ENCODE peak calls at places on chromosomes 5 and 9, in seven cellular contexts. One of them, this sample, is unnamed.

GRCh38 chr5:132825824-132826391 is 4.5 kb downstream of the SHROOM1 start:
- DNase-seq in fibroblast of mammary gland: no peak
- DNase-seq in A549: no peak
- DNase-seq in colonic mucosa: no peak
- DNase-seq in left ventricle myocardium inferior: no peak
- DNase-seq in cardiac muscle cell: no peak
- DNase-seq in AG04450: no peak
- DNase-seq in this sample: no peak

GRCh38 chr5:17221843-17222614 is 4.6 kb downstream of the BASP1 start:
- DNase-seq in cardiac muscle cell: peak; percentile 35
- DNase-seq in colonic mucosa: no peak
- DNase-seq in A549: no peak
- DNase-seq in fibroblast of mammary gland: peak; percentile 37
- DNase-seq in left ventricle myocardium inferior: no peak
- DNase-seq in AG04450: no peak
- DNase-seq in this sample: no peak

GRCh38 chr9:121013911-121014310 is 36.2 kb downstream of the C5 start:
- DNase-seq in A549: no peak
- DNase-seq in AG04450: no peak
- DNase-seq in colonic mucosa: no peak
- DNase-seq in fibroblast of mammary gland: no peak
- DNase-seq in cardiac muscle cell: no peak
- DNase-seq in left ventricle myocardium inferior: no peak
- DNase-seq in this sample: no peak

GRCh38 chr5:16866220-16866619 is 69.9 kb downstream of the MYO10 start:
- DNase-seq in A549: no peak
- DNase-seq in AG04450: no peak
- DNase-seq in cardiac muscle cell: no peak
- DNase-seq in colonic mucosa: no peak
- DNase-seq in left ventricle myocardium inferior: no peak
- DNase-seq in fibroblast of mammary gland: no peak
- DNase-seq in this sample: no peak

GRCh38 chr5:151417712-151418111 is 29.7 kb upstream of the SLC36A1 start:
- DNase-seq in A549: no peak
- DNase-seq in AG04450: no peak
- DNase-seq in fibroblast of mammary gland: no peak
- DNase-seq in left ventricle myocardium inferior: no peak
- DNase-seq in colonic mucosa: no peak
- DNase-seq in cardiac muscle cell: no peak
- DNase-seq in this sample: no peak

GRCh38 chr5:53733853-53734252 is 173.4 kb downstream of the NDUFS4 start:
- DNase-seq in left ventricle myocardium inferior: no peak
- DNase-seq in fibroblast of mammary gland: no peak
- DNase-seq in cardiac muscle cell: no peak
- DNase-seq in colonic mucosa: no peak
- DNase-seq in AG04450: no peak
- DNase-seq in A549: peak; percentile 13
- DNase-seq in this sample: no peak

GRCh38 chr5:66744040-66744439 is 147.8 kb downstream of the MAST4 start:
- DNase-seq in fibroblast of mammary gland: peak; percentile 24
- DNase-seq in colonic mucosa: no peak
- DNase-seq in left ventricle myocardium inferior: peak; percentile 65
- DNase-seq in A549: no peak
- DNase-seq in cardiac muscle cell: peak; percentile 91
- DNase-seq in AG04450: no peak
- DNase-seq in this sample: peak; percentile 93

GRCh38 chr5:150529555-150529954 is 21.6 kb downstream of the NDST1 start:
- DNase-seq in cardiac muscle cell: no peak
- DNase-seq in colonic mucosa: no peak
- DNase-seq in fibroblast of mammary gland: no peak
- DNase-seq in A549: no peak
- DNase-seq in AG04450: no peak
- DNase-seq in left ventricle myocardium inferior: no peak
- DNase-seq in this sample: no peak

GRCh38 chr5:91129748-91130147 is 253.4 kb downstream of the ARRDC3 start:
- DNase-seq in cardiac muscle cell: no peak
- DNase-seq in colonic mucosa: no peak
- DNase-seq in AG04450: no peak
- DNase-seq in A549: no peak
- DNase-seq in left ventricle myocardium inferior: no peak
- DNase-seq in fibroblast of mammary gland: no peak
- DNase-seq in this sample: peak; percentile 49

GRCh38 chr9:131337131-131337848 is 47.8 kb downstream of the PLPP7 start:
- DNase-seq in cardiac muscle cell: no peak
- DNase-seq in A549: no peak
- DNase-seq in AG04450: no peak
- DNase-seq in colonic mucosa: no peak
- DNase-seq in left ventricle myocardium inferior: peak; percentile 3
- DNase-seq in fibroblast of mammary gland: no peak
- DNase-seq in this sample: no peak

GRCh38 chr5:95644351-95645042 is 2.1 kb upstream of the RFESD start:
- DNase-seq in cardiac muscle cell: peak; percentile 75
- DNase-seq in colonic mucosa: peak; percentile 62
- DNase-seq in A549: peak; percentile 68
- DNase-seq in fibroblast of mammary gland: peak; percentile 67
- DNase-seq in left ventricle myocardium inferior: no peak
- DNase-seq in AG04450: no peak
- DNase-seq in this sample: peak; percentile 75

GRCh38 chr5:131685514-131686171 is 50.6 kb upstream of the RAPGEF6 start:
- DNase-seq in left ventricle myocardium inferior: no peak
- DNase-seq in fibroblast of mammary gland: peak; percentile 21
- DNase-seq in A549: no peak
- DNase-seq in AG04450: no peak
- DNase-seq in cardiac muscle cell: no peak
- DNase-seq in colonic mucosa: no peak
- DNase-seq in this sample: no peak

GRCh38 chr5:141779642-141780041 is 97.6 kb upstream of the ARAP3 start:
- DNase-seq in A549: no peak
- DNase-seq in cardiac muscle cell: peak; percentile 30
- DNase-seq in AG04450: no peak
- DNase-seq in fibroblast of mammary gland: peak; percentile 87
- DNase-seq in colonic mucosa: no peak
- DNase-seq in left ventricle myocardium inferior: peak; percentile 51
- DNase-seq in this sample: peak; percentile 39

GRCh38 chr9:88007291-88007650 is 32.9 kb upstream of the CDK20 start:
- DNase-seq in cardiac muscle cell: no peak
- DNase-seq in fibroblast of mammary gland: no peak
- DNase-seq in AG04450: no peak
- DNase-seq in A549: no peak
- DNase-seq in colonic mucosa: no peak
- DNase-seq in left ventricle myocardium inferior: no peak
- DNase-seq in this sample: no peak

GRCh38 chr9:128821584-128822406 is 3.5 kb downstream of the ENDOG start:
- DNase-seq in colonic mucosa: no peak
- DNase-seq in fibroblast of mammary gland: no peak
- DNase-seq in A549: no peak
- DNase-seq in cardiac muscle cell: no peak
- DNase-seq in left ventricle myocardium inferior: no peak
- DNase-seq in AG04450: no peak
- DNase-seq in this sample: no peak

GRCh38 chr9:128818099-128818838 is at the start of gene ENDOG:
- DNase-seq in A549: peak; percentile 98
- DNase-seq in colonic mucosa: peak; percentile 99
- DNase-seq in AG04450: peak; percentile 88
- DNase-seq in fibroblast of mammary gland: peak; percentile 95
- DNase-seq in left ventricle myocardium inferior: peak; percentile 98
- DNase-seq in cardiac muscle cell: peak; percentile 98
- DNase-seq in this sample: peak; percentile 94

GRCh38 chr9:128818839-128819715 is 777 bp downstream of the ENDOG start:
- DNase-seq in left ventricle myocardium inferior: peak; percentile 40
- DNase-seq in colonic mucosa: peak; percentile 36
- DNase-seq in cardiac muscle cell: no peak
- DNase-seq in A549: no peak
- DNase-seq in fibroblast of mammary gland: no peak
- DNase-seq in AG04450: no peak
- DNase-seq in this sample: peak; percentile 5

GRCh38 chr9:128820665-128821583 is 2.6 kb downstream of the ENDOG start:
- DNase-seq in A549: no peak
- DNase-seq in colonic mucosa: no peak
- DNase-seq in fibroblast of mammary gland: no peak
- DNase-seq in cardiac muscle cell: no peak
- DNase-seq in left ventricle myocardium inferior: no peak
- DNase-seq in AG04450: no peak
- DNase-seq in this sample: no peak

DNA sequence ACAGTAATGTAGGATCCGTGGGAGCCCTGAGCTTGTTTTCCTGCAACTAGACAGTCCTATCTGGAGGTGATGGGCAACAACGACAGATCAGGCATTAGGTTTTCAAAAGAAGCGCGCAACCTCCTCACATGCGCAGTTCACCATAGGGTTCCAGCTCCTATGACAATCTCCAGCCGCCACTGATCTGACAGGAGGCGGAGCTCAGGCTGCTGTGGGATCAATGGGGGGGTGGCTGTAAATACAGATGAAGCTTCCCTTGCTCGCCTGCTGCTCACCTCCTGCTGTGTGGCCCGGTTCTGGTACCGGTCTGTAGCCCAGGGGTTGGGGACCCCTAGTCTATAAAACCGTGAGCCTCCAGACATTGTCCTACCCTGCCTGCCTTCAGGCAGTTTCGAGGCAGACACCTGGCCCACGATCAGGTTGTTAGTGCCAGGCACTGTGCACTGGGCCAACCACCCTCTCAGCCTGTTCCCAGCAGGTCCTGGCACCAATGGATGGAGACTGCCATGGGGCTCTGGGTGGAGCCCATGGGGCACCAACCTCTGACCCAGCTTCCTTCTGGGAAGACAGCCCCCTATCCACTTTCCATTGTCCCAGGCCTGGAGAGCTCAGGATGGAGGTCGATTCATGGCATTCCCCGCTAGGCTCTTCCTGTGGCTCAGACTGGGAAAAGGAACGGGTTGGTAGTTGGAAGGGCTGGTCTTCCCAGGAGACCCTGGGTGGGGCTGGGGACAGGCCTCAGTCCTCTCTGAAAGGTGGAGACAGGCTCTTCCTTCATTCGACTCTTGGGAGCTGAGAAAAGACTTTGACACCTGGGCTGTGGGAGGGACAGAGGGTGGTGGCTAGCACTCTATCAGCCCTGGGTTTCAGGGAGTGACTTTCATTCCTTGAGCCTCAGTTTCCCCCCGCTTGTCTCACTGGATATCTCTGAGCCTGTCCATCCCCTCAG is 1.7 kb downstream of the ENDOG start:
- DNase-seq in left ventricle myocardium inferior: peak; percentile 64
- DNase-seq in A549: no peak
- DNase-seq in fibroblast of mammary gland: peak; percentile 13
- DNase-seq in cardiac muscle cell: peak; percentile 81
- DNase-seq in colonic mucosa: peak; percentile 44
- DNase-seq in AG04450: no peak
- DNase-seq in this sample: peak; percentile 62
- H3K4me3 ChIP-seq in left ventricle myocardium inferior: peak overlapping the region; percentile 78
- H3K4me3 ChIP-seq in A549: peak overlapping the region; percentile 76
- H3K4me3 ChIP-seq in fibroblast of mammary gland: no peak overlapping the region
- H3K4me3 ChIP-seq in cardiac muscle cell: peak overlapping the region; percentile 48
- H3K4me3 ChIP-seq in colonic mucosa: no peak overlapping the region
- H3K4me3 ChIP-seq in AG04450: no peak overlapping the region
- H3K4me3 ChIP-seq in this sample: no peak overlapping the region

GRCh38 chr9:37922391-37923120 is 18.6 kb upstream of the SLC25A51 start:
- DNase-seq in A549: no peak
- DNase-seq in cardiac muscle cell: no peak
- DNase-seq in AG04450: no peak
- DNase-seq in left ventricle myocardium inferior: peak; percentile 62
- DNase-seq in fibroblast of mammary gland: no peak
- DNase-seq in colonic mucosa: no peak
- DNase-seq in this sample: no peak

GRCh38 chr9:37923121-37923795 is 19.3 kb upstream of the SLC25A51 start:
- DNase-seq in AG04450: no peak
- DNase-seq in left ventricle myocardium inferior: no peak
- DNase-seq in A549: no peak
- DNase-seq in colonic mucosa: no peak
- DNase-seq in cardiac muscle cell: no peak
- DNase-seq in fibroblast of mammary gland: no peak
- DNase-seq in this sample: no peak

GRCh38 chr9:37920471-37921167 is 16.7 kb upstream of the SLC25A51 start:
- DNase-seq in colonic mucosa: no peak
- DNase-seq in A549: peak; percentile 28
- DNase-seq in cardiac muscle cell: no peak
- DNase-seq in left ventricle myocardium inferior: no peak
- DNase-seq in fibroblast of mammary gland: no peak
- DNase-seq in AG04450: no peak
- DNase-seq in this sample: no peak

GRCh38 chr9:37921168-37921510 is 17.2 kb upstream of the SLC25A51 start:
- DNase-seq in fibroblast of mammary gland: no peak
- DNase-seq in colonic mucosa: no peak
- DNase-seq in left ventricle myocardium inferior: no peak
- DNase-seq in A549: no peak
- DNase-seq in cardiac muscle cell: no peak
- DNase-seq in AG04450: no peak
- DNase-seq in this sample: no peak

DNA sequence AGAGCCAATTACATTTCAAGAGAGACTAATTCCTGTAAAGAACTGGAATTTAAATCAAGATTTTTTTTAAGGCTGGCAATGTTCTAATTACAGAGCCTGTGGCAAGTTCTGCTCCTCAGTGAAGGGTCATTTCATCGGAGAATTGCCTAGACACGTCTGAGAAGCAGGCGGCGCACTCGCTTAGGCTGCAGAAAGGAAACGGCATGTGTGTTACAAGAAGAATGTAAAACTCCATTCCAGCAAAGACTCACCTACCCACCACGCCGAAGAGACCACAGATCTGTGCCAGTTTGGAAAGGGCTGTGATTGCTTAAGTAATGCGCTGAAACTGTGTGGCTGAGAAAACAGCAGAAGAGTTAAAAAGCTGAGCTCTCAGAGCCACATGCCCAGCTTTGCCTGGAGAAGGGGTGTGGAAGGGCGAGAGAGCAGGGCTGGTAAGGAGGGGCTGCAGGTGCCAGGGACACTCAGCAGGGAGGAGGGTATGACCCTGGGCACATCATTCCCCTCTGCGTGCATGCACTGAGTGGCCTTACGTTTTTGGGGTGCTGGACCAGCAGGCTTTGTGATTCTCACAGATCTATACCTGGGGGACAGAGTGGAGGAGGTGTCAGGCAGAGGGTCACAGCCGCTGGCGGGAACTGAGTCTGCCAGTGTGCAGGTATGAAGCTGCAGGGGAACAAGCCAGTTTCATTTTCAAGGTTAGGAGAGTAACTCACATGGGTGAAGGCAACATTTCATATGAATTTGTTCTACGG is 17.8 kb upstream of the SLC25A51 start:
- DNase-seq in colonic mucosa: no peak
- DNase-seq in fibroblast of mammary gland: peak; percentile 46
- DNase-seq in A549: no peak
- DNase-seq in AG04450: no peak
- DNase-seq in cardiac muscle cell: no peak
- DNase-seq in left ventricle myocardium inferior: no peak
- DNase-seq in this sample: peak; percentile 54
- TF ChIP-seq CTCF in colonic mucosa: no peak
- TF ChIP-seq CTCF in fibroblast of mammary gland: peak; percentile 24
- TF ChIP-seq CTCF in A549: no peak
- TF ChIP-seq CTCF in AG04450: no peak
- TF ChIP-seq CTCF in cardiac muscle cell: no peak
- TF ChIP-seq CTCF in left ventricle myocardium inferior: no peak
- TF ChIP-seq CTCF in this sample: no peak

GRCh38 chr5:125140220-125140619 is 393.8 kb upstream of the ZNF608 start:
- DNase-seq in AG04450: no peak
- DNase-seq in A549: no peak
- DNase-seq in cardiac muscle cell: no peak
- DNase-seq in left ventricle myocardium inferior: no peak
- DNase-seq in colonic mucosa: no peak
- DNase-seq in fibroblast of mammary gland: no peak
- DNase-seq in this sample: no peak
- H3K4me3 ChIP-seq in AG04450: no peak overlapping the region
- H3K4me3 ChIP-seq in A549: no peak overlapping the region
- H3K4me3 ChIP-seq in cardiac muscle cell: no peak overlapping the region
- H3K4me3 ChIP-seq in left ventricle myocardium inferior: no peak overlapping the region
- H3K4me3 ChIP-seq in colonic mucosa: no peak overlapping the region
- H3K4me3 ChIP-seq in fibroblast of mammary gland: no peak overlapping the region
- H3K4me3 ChIP-seq in this sample: no peak overlapping the region

GRCh38 chr5:110109685-110110084 is 420.0 kb downstream of the MAN2A1 start:
- DNase-seq in cardiac muscle cell: no peak
- DNase-seq in left ventricle myocardium inferior: no peak
- DNase-seq in AG04450: no peak
- DNase-seq in A549: no peak
- DNase-seq in fibroblast of mammary gland: no peak
- DNase-seq in colonic mucosa: no peak
- DNase-seq in this sample: no peak
- TF ChIP-seq CTCF in cardiac muscle cell: no peak
- TF ChIP-seq CTCF in left ventricle myocardium inferior: no peak
- TF ChIP-seq CTCF in AG04450: no peak
- TF ChIP-seq CTCF in A549: no peak
- TF ChIP-seq CTCF in fibroblast of mammary gland: no peak
- TF ChIP-seq CTCF in colonic mucosa: no peak
- TF ChIP-seq CTCF in this sample: no peak

This sample was measured in fibroblast of the aortic adventitia.